ENCODE peak calls at places on chromosomes 1 and 21, in six cellular contexts. One of them, this sample, is unnamed.

GRCh38 chr1:66532798-66533783 is 862 bp upstream of the SGIP1 start:
- DNase-seq in K562: peak
- DNase-seq in GM13976: peak
- DNase-seq in neural progenitor cell: peak
- DNase-seq in GM10248: peak
- DNase-seq in CD4-positive, alpha-beta T cell: peak
- DNase-seq in this sample: peak

GRCh38 chr1:110460253-110461220 is 9.6 kb downstream of the PROK1 start:
- DNase-seq in K562: peak
- DNase-seq in GM13976: peak
- DNase-seq in neural progenitor cell: peak
- DNase-seq in GM10248: peak
- DNase-seq in CD4-positive, alpha-beta T cell: peak
- DNase-seq in this sample: no peak

GRCh38 chr1:220929304-220929703 is 50.1 kb downstream of the HLX start:
- DNase-seq in K562: no peak
- DNase-seq in GM13976: no peak
- DNase-seq in neural progenitor cell: no peak
- DNase-seq in GM10248: no peak
- DNase-seq in CD4-positive, alpha-beta T cell: no peak
- DNase-seq in this sample: no peak

GRCh38 chr1:58763214-58763613 is 20.6 kb downstream of the JUN start:
- DNase-seq in K562: no peak
- DNase-seq in GM13976: no peak
- DNase-seq in neural progenitor cell: no peak
- DNase-seq in GM10248: no peak
- DNase-seq in CD4-positive, alpha-beta T cell: no peak
- DNase-seq in this sample: no peak

GRCh38 chr1:166839600-166840308 is 479 bp downstream of the POGK start:
- DNase-seq in K562: no peak
- DNase-seq in GM13976: peak
- DNase-seq in neural progenitor cell: peak
- DNase-seq in GM10248: peak
- DNase-seq in CD4-positive, alpha-beta T cell: peak
- DNase-seq in this sample: no peak

GRCh38 chr1:153791856-153792253 is 16.6 kb downstream of the SLC27A3 start:
- DNase-seq in K562: no peak
- DNase-seq in GM13976: no peak
- DNase-seq in neural progenitor cell: no peak
- DNase-seq in GM10248: no peak
- DNase-seq in CD4-positive, alpha-beta T cell: no peak
- DNase-seq in this sample: peak

GRCh38 chr1:90550616-90551406 is 166.3 kb downstream of the BARHL2 start:
- DNase-seq in K562: no peak
- DNase-seq in GM13976: no peak
- DNase-seq in neural progenitor cell: peak
- DNase-seq in GM10248: no peak
- DNase-seq in CD4-positive, alpha-beta T cell: no peak
- DNase-seq in this sample: no peak

GRCh38 chr1:96236156-96236739 is 485.3 kb upstream of the PTBP2 start:
- DNase-seq in K562: peak
- DNase-seq in GM13976: peak
- DNase-seq in neural progenitor cell: peak
- DNase-seq in GM10248: peak
- DNase-seq in CD4-positive, alpha-beta T cell: no peak
- DNase-seq in this sample: no peak

GRCh38 chr21:45132841-45133573 is 58.6 kb downstream of the ADARB1 start:
- DNase-seq in K562: no peak
- DNase-seq in GM13976: no peak
- DNase-seq in neural progenitor cell: no peak
- DNase-seq in GM10248: no peak
- DNase-seq in CD4-positive, alpha-beta T cell: no peak
- DNase-seq in this sample: no peak

GRCh38 chr1:245915406-245915805 is 591.7 kb downstream of the SMYD3 start:
- DNase-seq in K562: no peak
- DNase-seq in GM13976: no peak
- DNase-seq in neural progenitor cell: no peak
- DNase-seq in GM10248: no peak
- DNase-seq in CD4-positive, alpha-beta T cell: no peak
- DNase-seq in this sample: no peak

GRCh38 chr1:1079408-1080121 is 5.5 kb upstream of the RNF223 start:
- DNase-seq in K562: peak
- DNase-seq in GM13976: peak
- DNase-seq in neural progenitor cell: peak
- DNase-seq in GM10248: peak
- DNase-seq in CD4-positive, alpha-beta T cell: peak
- DNase-seq in this sample: peak

GRCh38 chr1:208081972-208082371 is 162.2 kb downstream of the PLXNA2 start:
- DNase-seq in K562: peak
- DNase-seq in GM13976: no peak
- DNase-seq in neural progenitor cell: peak
- DNase-seq in GM10248: no peak
- DNase-seq in CD4-positive, alpha-beta T cell: no peak
- DNase-seq in this sample: no peak
- TF ChIP-seq CTCF in K562: peak
- TF ChIP-seq CTCF in GM13976: no peak
- TF ChIP-seq CTCF in neural progenitor cell: peak
- TF ChIP-seq CTCF in GM10248: no peak
- TF ChIP-seq CTCF in CD4-positive, alpha-beta T cell: no peak
- TF ChIP-seq CTCF in this sample: peak

DNA sequence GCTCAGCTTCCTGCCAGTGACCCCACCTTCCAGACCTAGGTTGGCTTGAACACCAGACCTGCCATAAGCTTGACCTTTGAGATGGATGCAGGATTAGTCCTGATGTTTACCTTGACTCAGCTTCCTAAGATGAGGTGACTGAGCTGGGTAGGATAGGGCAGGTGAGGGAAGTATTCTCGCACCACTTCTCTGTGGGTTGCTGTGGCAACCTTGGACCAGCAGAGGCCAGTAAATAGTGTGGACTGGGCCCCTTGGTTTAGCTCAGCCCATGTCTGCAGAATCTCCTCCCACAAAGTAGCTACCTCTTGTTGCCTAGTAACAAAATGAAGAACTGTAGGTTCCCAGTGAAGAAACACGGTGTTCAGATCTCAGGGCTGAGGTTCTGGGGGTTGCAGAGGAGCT is 8.4 kb downstream of the RPS6KA1 start:
- DNase-seq in K562: peak
- DNase-seq in GM13976: peak
- DNase-seq in neural progenitor cell: peak
- DNase-seq in GM10248: peak
- DNase-seq in CD4-positive, alpha-beta T cell: no peak
- DNase-seq in this sample: no peak
- TF ChIP-seq CTCF in K562: peak
- TF ChIP-seq CTCF in GM13976: peak
- TF ChIP-seq CTCF in neural progenitor cell: peak
- TF ChIP-seq CTCF in GM10248: peak
- TF ChIP-seq CTCF in CD4-positive, alpha-beta T cell: no peak
- TF ChIP-seq CTCF in this sample: peak

GRCh38 chr1:41516168-41516961 is 31.9 kb upstream of the EDN2 start:
- DNase-seq in K562: peak
- DNase-seq in GM13976: peak
- DNase-seq in neural progenitor cell: peak
- DNase-seq in GM10248: peak
- DNase-seq in CD4-positive, alpha-beta T cell: peak
- DNase-seq in this sample: no peak

GRCh38 chr1:41515778-41516167 is 31.3 kb upstream of the EDN2 start:
- DNase-seq in K562: no peak
- DNase-seq in GM13976: no peak
- DNase-seq in neural progenitor cell: no peak
- DNase-seq in GM10248: no peak
- DNase-seq in CD4-positive, alpha-beta T cell: no peak
- DNase-seq in this sample: no peak

GRCh38 chr1:41517039-41517438 is 32.6 kb upstream of the EDN2 start:
- DNase-seq in K562: no peak
- DNase-seq in GM13976: no peak
- DNase-seq in neural progenitor cell: no peak
- DNase-seq in GM10248: no peak
- DNase-seq in CD4-positive, alpha-beta T cell: no peak
- DNase-seq in this sample: no peak

GRCh38 chr1:41514381-41514780 is 29.9 kb upstream of the EDN2 start:
- DNase-seq in K562: no peak
- DNase-seq in GM13976: no peak
- DNase-seq in neural progenitor cell: no peak
- DNase-seq in GM10248: no peak
- DNase-seq in CD4-positive, alpha-beta T cell: no peak
- DNase-seq in this sample: no peak

GRCh38 chr1:41515131-41515678 is 30.7 kb upstream of the EDN2 start:
- DNase-seq in K562: no peak
- DNase-seq in GM13976: no peak
- DNase-seq in neural progenitor cell: no peak
- DNase-seq in GM10248: no peak
- DNase-seq in CD4-positive, alpha-beta T cell: no peak
- DNase-seq in this sample: no peak
- TF ChIP-seq CTCF in K562: no peak
- TF ChIP-seq CTCF in GM13976: no peak
- TF ChIP-seq CTCF in neural progenitor cell: no peak
- TF ChIP-seq CTCF in GM10248: no peak
- TF ChIP-seq CTCF in CD4-positive, alpha-beta T cell: no peak
- TF ChIP-seq CTCF in this sample: no peak

GRCh38 chr1:51314974-51315373 is 15.4 kb downstream of the TTC39A start:
- DNase-seq in K562: no peak
- DNase-seq in GM13976: no peak
- DNase-seq in neural progenitor cell: no peak
- DNase-seq in GM10248: no peak
- DNase-seq in CD4-positive, alpha-beta T cell: no peak
- DNase-seq in this sample: peak

GRCh38 chr1:51312718-51313117 is 17.6 kb downstream of the TTC39A start:
- DNase-seq in K562: no peak
- DNase-seq in GM13976: no peak
- DNase-seq in neural progenitor cell: no peak
- DNase-seq in GM10248: no peak
- DNase-seq in CD4-positive, alpha-beta T cell: no peak
- DNase-seq in this sample: peak

GRCh38 chr1:51313961-51314777 is 16.2 kb downstream of the TTC39A start:
- DNase-seq in K562: no peak
- DNase-seq in GM13976: no peak
- DNase-seq in neural progenitor cell: no peak
- DNase-seq in GM10248: no peak
- DNase-seq in CD4-positive, alpha-beta T cell: no peak
- DNase-seq in this sample: peak

GRCh38 chr1:51311826-51312225 is 18.5 kb downstream of the TTC39A start:
- DNase-seq in K562: no peak
- DNase-seq in GM13976: no peak
- DNase-seq in neural progenitor cell: no peak
- DNase-seq in GM10248: no peak
- DNase-seq in CD4-positive, alpha-beta T cell: no peak
- DNase-seq in this sample: no peak

GRCh38 chr1:51313268-51313852 is 17.0 kb downstream of the TTC39A start:
- DNase-seq in K562: peak
- DNase-seq in GM13976: no peak
- DNase-seq in neural progenitor cell: peak
- DNase-seq in GM10248: no peak
- DNase-seq in CD4-positive, alpha-beta T cell: no peak
- DNase-seq in this sample: peak
- TF ChIP-seq CTCF in K562: peak
- TF ChIP-seq CTCF in GM13976: no peak
- TF ChIP-seq CTCF in neural progenitor cell: peak
- TF ChIP-seq CTCF in GM10248: no peak
- TF ChIP-seq CTCF in CD4-positive, alpha-beta T cell: no peak
- TF ChIP-seq CTCF in this sample: peak

This sample was measured in chondrocyte.